ENCODE peak calls at places on chromosomes 2 and 18, in four cellular contexts. R, B, P and M are unnamed samples.

GRCh38 chr2:231057590-231057989 is 923 bp downstream of the PSMD1 start:
- DNase-seq in B (no peak), P (no peak), R (peak; percentile 30), M (no peak)

GRCh38 chr2:68719912-68720311 is 14.7 kb upstream of the ARHGAP25 start:
- DNase-seq in B (no peak), R (no peak), P (no peak), M (no peak)

GRCh38 chr18:3652380-3653262 is 202.6 kb downstream of the TGIF1 start:
- DNase-seq in B (peak; percentile 79), P (peak; percentile 51), R (peak; percentile 99), M (peak; percentile 75)

GRCh38 chr18:61388010-61388409 is 54.8 kb downstream of the CDH20 start:
- DNase-seq in B (peak; percentile 21), P (no peak), R (peak; percentile 2), M (peak; percentile 66)

GRCh38 chr18:25650201-25650941 is 298.4 kb upstream of the ZNF521 start:
- DNase-seq in R (peak; percentile 91), B (no peak), P (no peak), M (no peak)

GRCh38 chr2:224982910-224983688 is 59.2 kb downstream of the DOCK10 start:
- DNase-seq in B (no peak), R (peak; percentile 89), P (no peak), M (peak; percentile 35)

GRCh38 chr2:75607988-75608683 is 38.4 kb upstream of the MRPL19 start:
- DNase-seq in R (no peak), B (no peak), P (no peak), M (no peak)

GRCh38 chr18:48607049-48607984 is 68.5 kb downstream of the CTIF start:
- DNase-seq in B (no peak), R (peak; percentile 90), P (no peak), M (peak; percentile 7)

GRCh38 chr2:105337122-105338019 is at the start of gene C2orf49:
- DNase-seq in B (peak; percentile 90), R (peak; percentile 86), P (peak; percentile 41), M (peak; percentile 90)

GRCh38 chr2:220646424-220646823 is 925.7 kb downstream of the EPHA4 start:
- DNase-seq in B (no peak), R (no peak), P (no peak), M (no peak)

GRCh38 chr2:19617251-19617650 is 258.8 kb upstream of the OSR1 start:
- DNase-seq in B (no peak), R (peak; percentile 9), P (no peak), M (no peak)

GRCh38 chr2:197255550-197255949 is 55.0 kb downstream of the ANKRD44 start:
- DNase-seq in B (peak; percentile 51), P (no peak), R (peak; percentile 47), M (peak; percentile 67)

GRCh38 chr2:50125230-50125629 is 906.7 kb downstream of the NRXN1 start:
- DNase-seq in P (no peak), B (no peak), R (no peak), M (no peak)

GRCh38 chr2:17615728-17616351 is 75.3 kb downstream of the VSNL1 start:
- DNase-seq in R (peak; percentile 21), B (no peak), P (no peak), M (no peak)

GRCh38 chr2:216448829-216449228 is 36.5 kb downstream of the SMARCAL1 start:
- DNase-seq in P (no peak), B (no peak), R (no peak), M (no peak)

GRCh38 chr2:32264422-32265149 is at the start of gene NLRC4:
- DNase-seq in R (no peak), B (no peak), P (no peak), M (no peak)

GRCh38 chr18:58866261-58867232 is 1.9 kb downstream of the ZNF532 start:
- DNase-seq in R (no peak), B (no peak), P (no peak), M (no peak)

GRCh38 chr2:128236491-128237035 is 82.1 kb downstream of the HS6ST1 start:
- DNase-seq in B (no peak), P (no peak), R (peak; percentile 91), M (no peak)

GRCh38 chr2:150484461-150484931 is 3.0 kb downstream of the RND3 start:
- DNase-seq in R (peak; percentile 44), B (no peak), P (no peak), M (peak; percentile 22)

GRCh38 chr18:11398625-11399024 is 210.8 kb upstream of the SLC35G4 start:
- DNase-seq in P (no peak), B (no peak), R (peak; percentile 15), M (no peak)

GRCh38 chr2:204129591-204130270 is 193.2 kb downstream of the ICOS start:
- DNase-seq in R (no peak), P (no peak), B (no peak), M (no peak)

DNA sequence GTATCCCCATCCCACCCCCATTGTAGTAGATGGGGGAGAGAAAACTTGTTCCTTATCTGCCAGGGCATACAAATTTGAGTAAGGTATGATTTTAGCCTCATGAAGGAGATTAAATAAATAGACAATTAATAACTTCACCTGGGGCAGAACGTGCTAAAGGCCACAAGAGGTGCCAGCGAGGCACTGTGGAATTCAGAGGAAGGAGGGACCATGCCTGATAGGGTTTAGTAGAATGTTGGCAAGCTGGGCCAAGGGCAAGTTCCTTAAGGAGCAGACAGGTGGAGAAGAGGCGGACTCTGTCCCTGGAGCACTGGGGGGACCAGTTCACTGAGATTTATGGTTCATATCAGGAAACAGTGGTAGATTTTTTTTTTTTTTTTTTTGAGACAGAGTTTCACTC is 22.5 kb downstream of the STAMBP start:
- DNase-seq in R (no peak), B (peak; percentile 45), P (no peak), M (no peak)
- H3K36me3 ChIP-seq in R (peaks cover 6% of the 10 kb centered on the region), B (peaks cover 15% of the 10 kb centered on the region), P (peaks cover 78% of the 10 kb centered on the region), M (no peaks in the 10 kb centered on the region)

DNA sequence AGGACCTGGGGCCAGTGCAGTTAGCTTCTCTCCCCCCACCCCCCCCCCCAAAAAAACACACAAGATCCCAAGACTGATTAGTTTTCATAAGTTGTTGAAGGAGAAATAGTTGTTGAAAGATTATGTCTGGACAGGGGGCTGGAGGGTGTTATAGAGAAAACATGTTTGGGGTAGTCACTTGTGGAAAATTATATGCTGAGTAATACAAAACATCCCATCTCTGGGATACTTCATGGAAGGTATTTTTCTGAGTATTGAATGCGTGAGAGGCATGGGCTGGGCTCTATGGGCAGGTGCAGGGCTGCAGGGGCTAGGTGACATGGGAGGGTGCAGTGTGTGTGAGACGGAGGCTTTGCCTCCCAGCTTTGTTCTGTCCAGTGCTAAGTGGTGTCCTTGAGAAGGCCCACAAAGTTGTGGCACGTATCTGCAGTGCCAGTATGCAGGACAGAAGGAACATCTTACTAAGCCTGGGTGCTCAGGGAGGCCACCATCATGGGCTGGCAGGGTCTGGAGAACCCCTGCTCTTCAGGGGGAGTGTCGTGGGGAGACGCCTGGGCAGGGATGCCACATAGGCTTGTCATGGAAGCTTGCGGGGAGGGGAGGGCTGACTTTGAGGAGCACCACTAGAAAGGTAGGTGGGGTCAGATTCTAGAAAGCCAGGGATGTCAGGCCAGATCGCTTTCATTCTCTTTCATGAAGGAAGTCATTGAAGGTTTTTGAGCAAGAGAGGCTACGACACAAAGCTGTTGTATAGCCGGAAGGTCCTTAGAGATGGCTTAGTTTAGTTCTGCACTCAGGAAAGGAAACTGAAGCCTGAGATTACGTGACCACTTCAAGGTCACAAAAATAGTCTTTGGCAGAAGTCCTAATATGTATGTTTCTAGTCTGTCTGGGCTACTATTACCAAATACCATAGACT is 232.0 kb downstream of the LDLRAD4 start:
- DNase-seq in B (no peak), P (no peak), R (no peak), M (no peak)
- H3K4me3 ChIP-seq in B (no peak overlapping the region), P (no peak overlapping the region), R (no peak overlapping the region), M (no peak overlapping the region)

GRCh38 chr18:33440011-33440383 is 524 bp downstream of the CCDC178 start:
- DNase-seq in R (peak; percentile 88), B (peak; percentile 32), P (peak; percentile 36), M (peak; percentile 42)
- TF ChIP-seq CTCF in R (peak; percentile 71), B (peak; percentile 15), P (peak; percentile 40), M (no peak)

GRCh38 chr2:62209427-62209991 is 13.6 kb downstream of the B3GNT2 start:
- DNase-seq in B (no peak), R (no peak), P (no peak), M (no peak)

GRCh38 chr2:62208082-62208757 is 12.3 kb downstream of the B3GNT2 start:
- DNase-seq in P (no peak), B (no peak), R (no peak), M (no peak)

GRCh38 chr2:62206024-62206423 is 10.1 kb downstream of the B3GNT2 start:
- DNase-seq in R (no peak), P (no peak), B (no peak), M (no peak)

GRCh38 chr2:62207480-62207879 is 11.6 kb downstream of the B3GNT2 start:
- DNase-seq in P (no peak), R (no peak), B (no peak), M (no peak)

GRCh38 chr2:62208758-62209114 is 12.8 kb downstream of the B3GNT2 start:
- DNase-seq in P (no peak), R (no peak), B (no peak), M (no peak)
- H3K36me3 ChIP-seq in P (no peaks in the 10 kb centered on the region), R (no peaks in the 10 kb centered on the region), B (no peaks in the 10 kb centered on the region), M (no peaks in the 10 kb centered on the region)

GRCh38 chr2:227447606-227448005 is 24.4 kb upstream of the AGFG1 start:
- DNase-seq in P (no peak), R (peak; percentile 37), B (no peak), M (no peak)
- H3K4me3 ChIP-seq in P (no peak overlapping the region), R (no peak overlapping the region), B (no peak overlapping the region), M (no peak overlapping the region)

DNA sequence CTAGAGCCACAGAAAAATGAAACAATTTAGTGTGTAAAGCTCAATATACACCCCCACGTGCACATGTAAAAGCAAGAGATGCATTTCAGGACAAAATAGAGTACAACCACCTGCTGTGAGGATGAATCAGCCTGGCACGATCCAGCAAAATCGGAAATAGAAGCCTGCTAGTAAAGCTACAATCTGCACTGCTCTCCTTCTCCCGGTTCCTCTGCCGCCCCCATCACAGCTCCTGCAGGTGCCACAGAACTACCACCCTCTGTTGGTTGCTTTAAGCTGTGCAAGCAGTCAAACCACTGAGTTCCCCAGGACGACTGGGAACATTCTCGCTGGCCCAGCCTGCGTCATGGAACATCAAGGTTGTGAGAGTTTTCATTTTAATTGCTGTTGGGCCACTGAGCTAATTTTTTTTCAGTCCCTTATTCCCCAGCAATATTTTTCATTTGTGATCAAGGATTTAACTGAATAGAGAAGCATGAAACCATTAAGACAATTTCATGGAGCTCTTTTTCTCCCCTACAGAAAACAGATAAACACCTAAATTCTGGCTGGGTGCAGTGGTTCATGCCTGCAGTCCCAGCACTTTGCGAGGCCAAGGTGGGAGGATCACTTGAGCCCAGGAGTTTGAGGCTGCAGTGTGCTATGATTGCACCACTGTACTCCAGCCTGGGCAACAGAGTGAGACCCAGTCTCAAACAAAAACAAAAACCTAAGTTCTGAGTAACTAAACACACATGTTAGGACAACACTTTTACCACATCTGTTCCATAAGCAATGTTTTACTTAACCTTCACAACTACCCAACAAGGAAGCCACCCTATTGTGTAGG is 47.6 kb upstream of the MAPRE3 start:
- DNase-seq in P (no peak), B (peak; percentile 26), R (peak; percentile 15), M (peak; percentile 53)
- TF ChIP-seq CTCF in P (peak; percentile 88), B (peak; percentile 47), R (peak; percentile 54), M (no peak)

GRCh38 chr2:55668956-55669355 is 24.7 kb downstream of the PNPT1 start:
- DNase-seq in R (no peak), B (no peak), P (no peak), M (no peak)

DNA sequence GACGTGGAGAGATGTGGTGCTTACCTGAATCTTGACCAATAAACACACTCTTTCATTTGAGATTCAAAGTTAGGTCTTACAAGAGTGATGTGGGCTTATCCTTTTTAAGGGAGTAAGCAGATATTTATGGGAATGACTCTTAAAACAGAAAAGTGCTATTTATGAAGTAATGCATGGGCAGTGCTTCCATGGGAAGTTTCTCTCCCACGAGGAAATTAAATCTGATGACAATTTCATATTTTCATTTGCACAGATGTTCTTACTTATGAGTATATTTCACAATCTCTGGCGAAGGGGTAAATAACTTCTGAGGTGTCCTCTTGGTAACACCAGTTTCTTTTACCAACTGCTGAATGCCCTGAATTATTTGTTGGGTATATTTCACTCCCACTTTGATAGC is 21.0 kb downstream of the PNPT1 start:
- DNase-seq in R (peak; percentile 27), P (no peak), B (no peak), M (no peak)
- H3K36me3 ChIP-seq in R (peaks cover 2% of the 10 kb centered on the region), P (peaks cover 24% of the 10 kb centered on the region), B (no peaks in the 10 kb centered on the region), M (no peaks in the 10 kb centered on the region)